ENCODE peak calls at places on chromosome 11, in six cellular contexts. One of them, this sample, is unnamed.

GRCh38 chr11:98003606-98004371 is 1017.0 kb upstream of the CNTN5 start:
- DNase-seq in breast epithelium: no peak
- DNase-seq in HepG2: no peak
- DNase-seq in H1: no peak
- DNase-seq in prostate gland: no peak
- DNase-seq in upper lobe of left lung: no peak
- DNase-seq in this sample: no peak

GRCh38 chr11:130155106-130155505 is 4.5 kb upstream of the ST14 start:
- DNase-seq in breast epithelium: no peak
- DNase-seq in HepG2: no peak
- DNase-seq in H1: no peak
- DNase-seq in prostate gland: no peak
- DNase-seq in upper lobe of left lung: no peak
- DNase-seq in this sample: no peak

GRCh38 chr11:101129203-101129943 is at the start of gene PGR:
- DNase-seq in breast epithelium: peak; percentile 56
- DNase-seq in HepG2: no peak
- DNase-seq in H1: peak; percentile 55
- DNase-seq in prostate gland: peak; percentile 8
- DNase-seq in upper lobe of left lung: no peak
- DNase-seq in this sample: no peak

GRCh38 chr11:37770145-37770544 is 1172.1 kb upstream of the RAG2 start:
- DNase-seq in breast epithelium: no peak
- DNase-seq in HepG2: no peak
- DNase-seq in H1: no peak
- DNase-seq in prostate gland: no peak
- DNase-seq in upper lobe of left lung: no peak
- DNase-seq in this sample: no peak

GRCh38 chr11:2576116-2576515 is 123.7 kb downstream of the KCNQ1OT1 start:
- DNase-seq in breast epithelium: no peak
- DNase-seq in HepG2: no peak
- DNase-seq in H1: no peak
- DNase-seq in prostate gland: no peak
- DNase-seq in upper lobe of left lung: no peak
- DNase-seq in this sample: no peak

GRCh38 chr11:117064275-117064674 is 34.0 kb downstream of the SIK3 start:
- DNase-seq in breast epithelium: no peak
- DNase-seq in HepG2: no peak
- DNase-seq in H1: no peak
- DNase-seq in prostate gland: no peak
- DNase-seq in upper lobe of left lung: no peak
- DNase-seq in this sample: no peak

GRCh38 chr11:134386945-134387344 is 25.1 kb downstream of the B3GAT1 start:
- DNase-seq in breast epithelium: no peak
- DNase-seq in HepG2: no peak
- DNase-seq in H1: no peak
- DNase-seq in prostate gland: no peak
- DNase-seq in upper lobe of left lung: no peak
- DNase-seq in this sample: no peak

GRCh38 chr11:12944889-12945288 is 64.2 kb upstream of the RASSF10 start:
- DNase-seq in breast epithelium: no peak
- DNase-seq in HepG2: no peak
- DNase-seq in H1: no peak
- DNase-seq in prostate gland: no peak
- DNase-seq in upper lobe of left lung: no peak
- DNase-seq in this sample: no peak

GRCh38 chr11:92504534-92504933 is 279.9 kb downstream of the FAT3 start:
- DNase-seq in breast epithelium: no peak
- DNase-seq in HepG2: no peak
- DNase-seq in H1: no peak
- DNase-seq in prostate gland: no peak
- DNase-seq in upper lobe of left lung: no peak
- DNase-seq in this sample: no peak

GRCh38 chr11:94507485-94507884 is 4.8 kb upstream of the C11orf97 start:
- DNase-seq in breast epithelium: no peak
- DNase-seq in HepG2: no peak
- DNase-seq in H1: no peak
- DNase-seq in prostate gland: no peak
- DNase-seq in upper lobe of left lung: no peak
- DNase-seq in this sample: no peak

GRCh38 chr11:94500181-94500580 is 6.4 kb downstream of the ANKRD49 start:
- DNase-seq in breast epithelium: no peak
- DNase-seq in HepG2: no peak
- DNase-seq in H1: no peak
- DNase-seq in prostate gland: no peak
- DNase-seq in upper lobe of left lung: no peak
- DNase-seq in this sample: no peak

GRCh38 chr11:94501522-94501921 is 7.7 kb downstream of the ANKRD49 start:
- DNase-seq in breast epithelium: no peak
- DNase-seq in HepG2: no peak
- DNase-seq in H1: no peak
- DNase-seq in prostate gland: no peak
- DNase-seq in upper lobe of left lung: no peak
- DNase-seq in this sample: no peak

DNA sequence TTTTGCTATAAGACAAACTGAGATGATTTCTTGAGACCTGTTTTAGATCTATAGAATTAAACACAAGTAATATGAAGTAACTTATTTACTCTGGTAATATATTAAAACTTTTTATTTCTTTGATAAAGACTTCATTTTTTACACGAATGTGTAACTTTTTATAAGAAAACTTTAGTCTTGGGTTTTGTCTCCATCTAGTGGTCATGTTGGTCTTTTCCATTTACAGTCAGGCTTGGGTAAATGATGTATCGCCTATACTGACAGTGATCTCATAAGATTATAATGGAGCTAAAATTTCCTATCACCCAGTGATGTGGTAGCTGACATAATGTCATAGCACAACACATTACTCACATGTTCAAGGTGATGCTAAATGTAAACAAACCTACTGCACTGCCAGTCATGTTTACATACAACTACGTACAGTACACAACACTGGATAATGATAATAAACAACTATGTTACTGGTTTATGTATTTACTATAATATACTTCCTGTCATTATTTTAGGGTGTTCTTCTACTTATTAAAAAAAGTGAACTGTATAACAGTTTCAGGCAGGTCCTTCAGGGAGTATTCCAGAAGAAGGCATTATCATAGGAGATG is 7.5 kb upstream of the C11orf97 start:
- DNase-seq in breast epithelium: no peak
- DNase-seq in HepG2: peak; percentile 43
- DNase-seq in H1: no peak
- DNase-seq in prostate gland: no peak
- DNase-seq in upper lobe of left lung: no peak
- DNase-seq in this sample: no peak
- TF ChIP-seq POLR2AphosphoS5 in breast epithelium: no peak
- TF ChIP-seq POLR2AphosphoS5 in HepG2: no peak
- TF ChIP-seq POLR2AphosphoS5 in H1: no peak
- TF ChIP-seq POLR2AphosphoS5 in prostate gland: no peak
- TF ChIP-seq POLR2AphosphoS5 in upper lobe of left lung: no peak
- TF ChIP-seq POLR2AphosphoS5 in this sample: no peak

GRCh38 chr11:36499325-36499724 is 10.7 kb downstream of the TRAF6 start:
- DNase-seq in breast epithelium: no peak
- DNase-seq in HepG2: no peak
- DNase-seq in H1: no peak
- DNase-seq in prostate gland: no peak
- DNase-seq in upper lobe of left lung: no peak
- DNase-seq in this sample: no peak
- TF ChIP-seq POLR2A in breast epithelium: no peak
- TF ChIP-seq POLR2A in HepG2: no peak
- TF ChIP-seq POLR2A in H1: no peak
- TF ChIP-seq POLR2A in prostate gland: no peak
- TF ChIP-seq POLR2A in upper lobe of left lung: no peak
- TF ChIP-seq POLR2A in this sample: no peak

GRCh38 chr11:113369411-113369810 is 18.2 kb upstream of the ANKK1 start:
- DNase-seq in breast epithelium: no peak
- DNase-seq in HepG2: no peak
- DNase-seq in H1: no peak
- DNase-seq in prostate gland: no peak
- DNase-seq in upper lobe of left lung: no peak
- DNase-seq in this sample: no peak

GRCh38 chr11:113373306-113373705 is 14.3 kb upstream of the ANKK1 start:
- DNase-seq in breast epithelium: no peak
- DNase-seq in HepG2: no peak
- DNase-seq in H1: no peak
- DNase-seq in prostate gland: no peak
- DNase-seq in upper lobe of left lung: no peak
- DNase-seq in this sample: no peak

GRCh38 chr11:113373981-113374560 is 13.5 kb upstream of the ANKK1 start:
- DNase-seq in breast epithelium: no peak
- DNase-seq in HepG2: no peak
- DNase-seq in H1: no peak
- DNase-seq in prostate gland: no peak
- DNase-seq in upper lobe of left lung: no peak
- DNase-seq in this sample: no peak

GRCh38 chr11:113370634-113371033 is 16.9 kb upstream of the ANKK1 start:
- DNase-seq in breast epithelium: no peak
- DNase-seq in HepG2: no peak
- DNase-seq in H1: no peak
- DNase-seq in prostate gland: no peak
- DNase-seq in upper lobe of left lung: no peak
- DNase-seq in this sample: no peak

GRCh38 chr11:113372317-113372716 is 15.3 kb upstream of the ANKK1 start:
- DNase-seq in breast epithelium: no peak
- DNase-seq in HepG2: no peak
- DNase-seq in H1: no peak
- DNase-seq in prostate gland: no peak
- DNase-seq in upper lobe of left lung: no peak
- DNase-seq in this sample: no peak
- TF ChIP-seq CTCF in breast epithelium: no peak
- TF ChIP-seq CTCF in HepG2: no peak
- TF ChIP-seq CTCF in H1: no peak
- TF ChIP-seq CTCF in prostate gland: no peak
- TF ChIP-seq CTCF in upper lobe of left lung: no peak
- TF ChIP-seq CTCF in this sample: no peak

GRCh38 chr11:110097459-110098012 is 4.3 kb downstream of the ZC3H12C start:
- DNase-seq in breast epithelium: no peak
- DNase-seq in HepG2: no peak
- DNase-seq in H1: no peak
- DNase-seq in prostate gland: no peak
- DNase-seq in upper lobe of left lung: no peak
- DNase-seq in this sample: no peak
- TF ChIP-seq POLR2AphosphoS5 in breast epithelium: no peak
- TF ChIP-seq POLR2AphosphoS5 in HepG2: no peak
- TF ChIP-seq POLR2AphosphoS5 in H1: no peak
- TF ChIP-seq POLR2AphosphoS5 in prostate gland: no peak
- TF ChIP-seq POLR2AphosphoS5 in upper lobe of left lung: no peak
- TF ChIP-seq POLR2AphosphoS5 in this sample: no peak

This sample was measured in sigmoid colon.